ENCODE peak calls at places on chromosomes 13 and 19, in five cellular contexts. C is H9, L is IMR-90, X is trophoblast cell, P is mesenchymal stem cell. D is an unnamed sample. For H3K9me3, the result is how much of the 10 kb centered on the place peaks cover.

GRCh38 chr13:54489359-54489758 is 1460.7 kb downstream of the OLFM4 start:
- DNase-seq in L (no peak), P (no peak), C (no peak), X (no peak), D (no peak)

GRCh38 chr19:55550321-55550650 is 4.9 kb upstream of the SBK3 start:
- DNase-seq in L (no peak), X (no peak), P (no peak), C (no peak), D (peak)

GRCh38 chr19:17307876-17308377 is 1.4 kb upstream of the DDA1 start:
- DNase-seq in P (no peak), C (no peak), X (no peak), L (no peak), D (no peak)

GRCh38 chr13:50334944-50335343 is 319.7 kb downstream of the KCNRG start:
- DNase-seq in X (peak), L (peak), P (peak), C (no peak), D (peak)

GRCh38 chr13:31625115-31625514 is 114.2 kb upstream of the RXFP2 start:
- DNase-seq in P (no peak), C (no peak), L (no peak), X (no peak), D (no peak)

GRCh38 chr19:15900504-15900903 is 2.6 kb upstream of the CYP4F2 start:
- DNase-seq in P (no peak), L (no peak), C (no peak), X (no peak), D (no peak)

GRCh38 chr13:112454648-112455334 is 78.6 kb downstream of the SPACA7 start:
- DNase-seq in C (peak), L (no peak), P (no peak), X (no peak), D (no peak)

GRCh38 chr13:26785845-26786630 is 25.5 kb upstream of the GPR12 start:
- DNase-seq in X (peak), L (no peak), P (no peak), C (peak), D (no peak)

GRCh38 chr19:11735375-11735774 is 3.4 kb downstream of the ZNF823 start:
- DNase-seq in X (no peak), P (no peak), C (no peak), L (no peak), D (no peak)

GRCh38 chr13:80339578-80339840 is 1.4 kb downstream of the SPRY2 start:
- DNase-seq in C (no peak), P (no peak), X (no peak), L (no peak), D (peak)

GRCh38 chr13:35621989-35622388 is 145.5 kb upstream of the MAB21L1 start:
- DNase-seq in X (no peak), L (peak), C (no peak), P (peak), D (no peak)

GRCh38 chr13:112576191-112576590 is 11.8 kb downstream of the TUBGCP3 start:
- DNase-seq in C (no peak), L (no peak), X (no peak), P (no peak), D (no peak)

GRCh38 chr13:42981853-42982252 is 10.2 kb downstream of the EPSTI1 start:
- DNase-seq in C (no peak), X (peak), P (no peak), L (no peak), D (no peak)

GRCh38 chr13:46045424-46045823 is 7.1 kb downstream of the ZC3H13 start:
- DNase-seq in X (no peak), P (no peak), L (no peak), C (no peak), D (no peak)

GRCh38 chr19:17703823-17704463 is 15.3 kb upstream of the MAP1S start:
- DNase-seq in C (peak), X (peak), P (no peak), L (peak), D (no peak)

GRCh38 chr13:44561352-44561751 is 14.8 kb downstream of the TSC22D1 start:
- DNase-seq in P (no peak), X (no peak), C (no peak), L (no peak), D (no peak)

GRCh38 chr19:13764101-13764807 is at the start of gene MRI1:
- DNase-seq in L (peak), X (peak), P (peak), C (peak), D (peak)

GRCh38 chr13:27622102-27622820 is 569 bp downstream of the POLR1D start:
- DNase-seq in C (no peak), L (peak), P (peak), X (no peak), D (no peak)

GRCh38 chr19:15612342-15612741 is 2.7 kb upstream of the CYP4F8 start:
- DNase-seq in L (no peak), X (no peak), C (no peak), P (no peak), D (no peak)

GRCh38 chr13:23558675-23559536 is 11.3 kb upstream of the TNFRSF19 start:
- DNase-seq in L (peak), C (no peak), X (peak), P (peak), D (no peak)

GRCh38 chr13:25170554-25171107 is 1.5 kb downstream of the AMER2 start:
- DNase-seq in C (no peak), X (no peak), L (no peak), P (no peak), D (no peak)

GRCh38 chr13:42119875-42120274 is 71.4 kb downstream of the DGKH start:
- DNase-seq in C (no peak), L (no peak), P (no peak), X (no peak), D (no peak)

GRCh38 chr13:104105418-104106355 is 1039.5 kb upstream of the SLC10A2 start:
- DNase-seq in X (no peak), C (no peak), L (no peak), P (no peak), D (no peak)

GRCh38 chr13:113299951-113300350 is 2.9 kb downstream of the LAMP1 start:
- DNase-seq in L (no peak), P (peak), C (no peak), X (no peak), D (no peak)

GRCh38 chr19:18126097-18126496 is 26.9 kb upstream of the PIK3R2 start:
- DNase-seq in C (no peak), P (no peak), L (no peak), X (no peak), D (no peak)

GRCh38 chr19:3450796-3451411 is 29.4 kb downstream of the SMIM24 start:
- DNase-seq in X (peak), P (peak), C (no peak), L (peak), D (no peak)

GRCh38 chr13:100526299-100527030 is 62.1 kb downstream of the GGACT start:
- DNase-seq in P (no peak), C (no peak), X (no peak), L (no peak), D (no peak)

GRCh38 chr19:10467104-10467706 is 36.0 kb downstream of the KEAP1 start:
- DNase-seq in P (no peak), X (no peak), L (no peak), C (no peak), D (no peak)

GRCh38 chr13:95233026-95233635 is 68.1 kb downstream of the ABCC4 start:
- DNase-seq in P (no peak), X (no peak), L (no peak), C (no peak), D (no peak)

GRCh38 chr19:38890686-38891085 is 8.7 kb downstream of the SIRT2 start:
- DNase-seq in X (no peak), C (no peak), P (no peak), L (no peak), D (no peak)

GRCh38 chr13:112248909-112249592 is 127.1 kb upstream of the SPACA7 start:
- DNase-seq in P (no peak), C (no peak), L (no peak), X (no peak), D (no peak)

GRCh38 chr19:10998045-10998533 is 37.3 kb downstream of the SMARCA4 start:
- DNase-seq in L (peak), C (no peak), P (peak), X (no peak), D (no peak)

GRCh38 chr19:51681286-51681956 is 11.7 kb upstream of the SPACA6 start:
- DNase-seq in P (peak), C (no peak), L (peak), X (peak), D (no peak)

GRCh38 chr19:21915411-21915810 is 79.4 kb upstream of the ZNF43 start:
- DNase-seq in L (no peak), C (no peak), P (no peak), X (peak), D (no peak)

GRCh38 chr19:48480151-48480475 is 10.9 kb downstream of the CYTH2 start:
- DNase-seq in P (no peak), C (no peak), L (no peak), X (no peak), D (no peak)

GRCh38 chr13:26061947-26062346 is 10.1 kb upstream of the SHISA2 start:
- DNase-seq in X (no peak), P (peak), L (peak), C (no peak), D (no peak)

GRCh38 chr13:98449273-98449672 is 127.6 kb downstream of the STK24 start:
- DNase-seq in C (no peak), X (no peak), P (no peak), L (no peak), D (no peak)

GRCh38 chr19:49665301-49666119 is at the start of the genes BCL2L12 and IRF3:
- DNase-seq in L (peak), C (peak), P (peak), X (peak), D (peak)

GRCh38 chr19:49664171-49665070 is 1.2 kb downstream of the IRF3 start:
- DNase-seq in L (peak), P (peak), X (peak), C (peak), D (peak)

GRCh38 chr19:49660338-49660961 is 5.2 kb downstream of the IRF3 start:
- DNase-seq in L (no peak), P (no peak), C (no peak), X (no peak), D (no peak)

GRCh38 chr19:49662011-49662410 is 3.6 kb downstream of the IRF3 start:
- DNase-seq in C (no peak), X (no peak), P (no peak), L (no peak), D (no peak)

DNA sequence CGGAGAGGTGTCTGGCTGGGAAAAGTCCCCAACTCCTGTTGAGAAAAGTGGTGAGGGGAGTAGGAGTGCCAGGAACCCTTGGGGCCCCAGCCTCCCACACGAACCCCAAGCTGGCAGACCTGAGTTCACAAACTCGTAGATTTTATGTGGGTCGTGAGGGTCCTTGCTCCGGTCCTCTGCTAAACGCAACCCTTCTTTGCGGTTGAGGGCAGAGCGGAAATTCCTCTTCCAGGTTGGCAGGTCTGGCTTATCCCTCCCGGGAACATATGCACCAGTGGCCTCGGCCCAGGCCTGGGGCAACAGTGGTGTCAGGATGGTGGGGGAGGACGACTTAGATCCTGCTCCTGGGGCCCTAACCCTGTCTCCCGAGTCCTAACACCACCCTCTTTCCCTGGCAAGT is 2.4 kb downstream of the IRF3 start:
- DNase-seq in C (no peak), L (no peak), X (no peak), P (no peak), D (no peak)
- H2AK5ac ChIP-seq in C (no peak), L (no peak), X (no peak), P (peak), D (peak)

GRCh38 chr19:44344255-44344654 is 12.2 kb downstream of the ZNF112 start:
- DNase-seq in C (no peak), P (no peak), L (no peak), X (no peak), D (no peak)
- H3K9me3 ChIP-seq in C (under half), P (half or more), L (under half), X (under half), D (half or more)

GRCh38 chr19:4523306-4524110 is 5.2 kb upstream of the PLIN4 start:
- DNase-seq in X (no peak), C (peak), L (peak), P (peak), D (no peak)
- H2AK5ac ChIP-seq in X (no peak), C (no peak), L (no peak), P (no peak), D (peak)

GRCh38 chr19:37009871-37010270 is 68.4 kb upstream of the ZNF420 start:
- DNase-seq in L (no peak), X (no peak), C (no peak), P (no peak), D (no peak)
- H3K9me3 ChIP-seq in L (half or more), X (half or more), C (half or more), P (under half), D (half or more)

DNA sequence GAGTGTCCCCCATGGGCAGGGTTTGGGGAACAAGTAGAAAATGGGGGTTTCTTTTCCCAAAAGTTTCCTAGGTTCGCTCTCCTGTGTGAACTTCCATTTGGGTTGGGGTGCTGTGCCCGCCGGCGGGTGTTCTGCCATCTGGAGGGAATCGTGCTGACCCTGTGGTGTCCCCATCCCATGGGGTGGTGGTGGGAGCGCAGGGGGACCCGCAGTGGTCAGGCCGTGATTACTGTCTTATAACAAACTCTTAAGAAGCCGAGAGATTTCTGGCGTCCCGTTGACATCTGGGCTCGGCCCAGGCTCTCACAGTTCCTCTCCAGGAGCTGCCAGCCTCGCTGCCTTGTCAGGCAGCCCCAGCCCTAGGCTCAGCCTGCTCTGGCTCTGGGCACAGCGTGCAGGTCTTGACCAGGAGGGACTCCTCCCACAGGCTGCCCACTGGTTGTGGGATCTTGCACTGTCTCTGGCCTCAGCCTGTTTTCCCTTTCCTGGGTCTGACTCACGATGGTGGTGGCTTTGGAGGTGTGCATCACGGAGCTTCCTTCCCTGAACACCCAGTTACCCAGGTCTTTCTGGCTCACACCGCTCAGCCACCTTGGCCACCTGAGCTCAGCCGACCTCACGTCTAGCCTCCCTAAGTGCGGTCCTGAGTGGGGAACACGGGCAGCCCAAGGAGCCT is 34.5 kb downstream of the PLEKHJ1 start:
- DNase-seq in C (no peak), X (no peak), P (no peak), L (no peak), D (no peak)
- H2AK5ac ChIP-seq in C (no peak), X (no peak), P (no peak), L (peak), D (no peak)

GRCh38 chr19:40023969-40024368 is 27.1 kb downstream of the ZNF546 start:
- DNase-seq in L (no peak), X (no peak), P (no peak), C (no peak), D (no peak)
- H3K9me3 ChIP-seq in L (under half), X (under half), P (half or more), C (half or more), D (half or more)

GRCh38 chr19:1496714-1497577 is 6.0 kb downstream of the REEP6 start:
- DNase-seq in X (no peak), L (no peak), C (no peak), P (no peak), D (no peak)
- H2AK5ac ChIP-seq in X (no peak), L (no peak), C (no peak), P (no peak), D (peak)

GRCh38 chr19:57355916-57356315 is 4.8 kb downstream of the ZNF304 start:
- DNase-seq in P (no peak), C (no peak), L (no peak), X (no peak), D (no peak)
- H3K9me3 ChIP-seq in P (under half), C (under half), L (under half), X (under half), D (under half)

DNA sequence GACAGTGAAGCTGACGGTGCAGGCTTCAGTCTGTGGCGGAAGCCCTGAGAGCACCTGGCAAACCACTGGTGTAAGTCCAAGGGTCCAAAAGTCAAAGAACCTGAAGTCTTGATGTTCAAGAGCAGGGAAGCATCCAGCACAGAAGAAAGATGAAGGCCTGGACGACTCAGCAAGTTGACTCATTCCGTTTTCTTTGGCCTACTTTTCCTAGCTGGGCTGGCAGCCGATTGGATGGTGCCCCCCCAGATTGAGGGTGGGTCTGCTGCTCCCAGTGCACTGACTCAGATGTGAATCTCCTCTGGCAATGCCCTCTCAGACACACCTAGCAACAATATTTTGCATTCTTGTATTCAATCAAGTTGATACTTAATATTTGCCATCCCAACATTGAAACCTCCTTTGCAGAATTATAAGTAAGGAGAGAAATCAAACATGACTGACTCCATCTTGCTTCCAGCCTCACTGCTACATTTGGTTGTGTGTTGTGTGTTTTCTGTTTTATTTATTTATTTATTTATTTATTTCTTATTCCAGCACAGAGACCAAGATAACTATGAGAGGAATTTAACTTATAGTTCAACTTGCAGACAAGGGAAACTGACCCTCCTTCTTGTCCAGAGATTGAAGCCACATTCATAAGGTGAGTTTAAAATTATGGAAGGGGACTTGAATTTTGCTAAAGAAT is 32.8 kb downstream of the IGFL2 start:
- DNase-seq in X (no peak), L (peak), C (no peak), P (no peak), D (no peak)
- H2AK5ac ChIP-seq in X (no peak), L (no peak), C (no peak), P (peak), D (no peak)